ENCODE peak calls at places on chromosomes 7 and 10, in nine cellular contexts. One of them, this sample, is unnamed.

GRCh38 chr10:35561670-35562069 is 43.5 kb upstream of the GJD4 start:
- DNase-seq in mesendoderm: no peak
- DNase-seq in CD8-positive, alpha-beta T cell: no peak
- DNase-seq in esophagus muscularis mucosa: peak
- DNase-seq in skeletal muscle cell: no peak
- DNase-seq in sigmoid colon: no peak
- DNase-seq in dorsolateral prefrontal cortex: no peak
- DNase-seq in bronchial epithelial cell: no peak
- DNase-seq in upper lobe of right lung: no peak
- DNase-seq in this sample: no peak

GRCh38 chr10:68559251-68559650 is 886 bp upstream of the TET1 start:
- DNase-seq in mesendoderm: no peak
- DNase-seq in CD8-positive, alpha-beta T cell: no peak
- DNase-seq in esophagus muscularis mucosa: no peak
- DNase-seq in skeletal muscle cell: no peak
- DNase-seq in sigmoid colon: no peak
- DNase-seq in dorsolateral prefrontal cortex: no peak
- DNase-seq in bronchial epithelial cell: no peak
- DNase-seq in upper lobe of right lung: no peak
- DNase-seq in this sample: no peak

GRCh38 chr7:155470686-155471638 is 13.0 kb downstream of the EN2 start:
- DNase-seq in mesendoderm: no peak
- DNase-seq in CD8-positive, alpha-beta T cell: no peak
- DNase-seq in esophagus muscularis mucosa: no peak
- DNase-seq in skeletal muscle cell: no peak
- DNase-seq in sigmoid colon: peak
- DNase-seq in dorsolateral prefrontal cortex: no peak
- DNase-seq in bronchial epithelial cell: no peak
- DNase-seq in upper lobe of right lung: no peak
- DNase-seq in this sample: no peak

GRCh38 chr10:59680199-59680598 is 29.5 kb downstream of the SLC16A9 start:
- DNase-seq in mesendoderm: no peak
- DNase-seq in CD8-positive, alpha-beta T cell: no peak
- DNase-seq in esophagus muscularis mucosa: no peak
- DNase-seq in skeletal muscle cell: no peak
- DNase-seq in sigmoid colon: no peak
- DNase-seq in dorsolateral prefrontal cortex: no peak
- DNase-seq in bronchial epithelial cell: no peak
- DNase-seq in upper lobe of right lung: no peak
- DNase-seq in this sample: no peak

GRCh38 chr10:86163522-86164215 is 202.9 kb downstream of the GRID1 start:
- DNase-seq in mesendoderm: no peak
- DNase-seq in CD8-positive, alpha-beta T cell: no peak
- DNase-seq in esophagus muscularis mucosa: no peak
- DNase-seq in skeletal muscle cell: no peak
- DNase-seq in sigmoid colon: peak
- DNase-seq in dorsolateral prefrontal cortex: no peak
- DNase-seq in bronchial epithelial cell: no peak
- DNase-seq in upper lobe of right lung: peak
- DNase-seq in this sample: no peak

GRCh38 chr7:27476493-27476892 is 186.2 kb downstream of the HIBADH start:
- DNase-seq in mesendoderm: no peak
- DNase-seq in CD8-positive, alpha-beta T cell: no peak
- DNase-seq in esophagus muscularis mucosa: no peak
- DNase-seq in skeletal muscle cell: no peak
- DNase-seq in sigmoid colon: no peak
- DNase-seq in dorsolateral prefrontal cortex: no peak
- DNase-seq in bronchial epithelial cell: no peak
- DNase-seq in upper lobe of right lung: no peak
- DNase-seq in this sample: no peak

GRCh38 chr7:132255898-132256297 is 320.4 kb downstream of the PLXNA4 start:
- DNase-seq in mesendoderm: no peak
- DNase-seq in CD8-positive, alpha-beta T cell: no peak
- DNase-seq in esophagus muscularis mucosa: no peak
- DNase-seq in skeletal muscle cell: no peak
- DNase-seq in sigmoid colon: no peak
- DNase-seq in dorsolateral prefrontal cortex: peak
- DNase-seq in bronchial epithelial cell: peak
- DNase-seq in upper lobe of right lung: peak
- DNase-seq in this sample: no peak

GRCh38 chr10:117860823-117861222 is 185.9 kb downstream of the RAB11FIP2 start:
- DNase-seq in mesendoderm: peak
- DNase-seq in CD8-positive, alpha-beta T cell: no peak
- DNase-seq in esophagus muscularis mucosa: no peak
- DNase-seq in skeletal muscle cell: peak
- DNase-seq in sigmoid colon: no peak
- DNase-seq in dorsolateral prefrontal cortex: no peak
- DNase-seq in bronchial epithelial cell: peak
- DNase-seq in upper lobe of right lung: no peak
- DNase-seq in this sample: peak

GRCh38 chr10:44353128-44353390 is 31.8 kb downstream of the CXCL12 start:
- DNase-seq in mesendoderm: no peak
- DNase-seq in CD8-positive, alpha-beta T cell: no peak
- DNase-seq in esophagus muscularis mucosa: no peak
- DNase-seq in skeletal muscle cell: no peak
- DNase-seq in sigmoid colon: peak
- DNase-seq in dorsolateral prefrontal cortex: no peak
- DNase-seq in bronchial epithelial cell: no peak
- DNase-seq in upper lobe of right lung: no peak
- DNase-seq in this sample: no peak

GRCh38 chr10:11225935-11226334 is 208.3 kb downstream of the CELF2 start:
- DNase-seq in mesendoderm: no peak
- DNase-seq in CD8-positive, alpha-beta T cell: peak
- DNase-seq in esophagus muscularis mucosa: no peak
- DNase-seq in skeletal muscle cell: peak
- DNase-seq in sigmoid colon: no peak
- DNase-seq in dorsolateral prefrontal cortex: no peak
- DNase-seq in bronchial epithelial cell: no peak
- DNase-seq in upper lobe of right lung: no peak
- DNase-seq in this sample: no peak

GRCh38 chr7:155298834-155299538 is 1.3 kb downstream of the INSIG1 start:
- DNase-seq in mesendoderm: peak
- DNase-seq in CD8-positive, alpha-beta T cell: peak
- DNase-seq in esophagus muscularis mucosa: peak
- DNase-seq in skeletal muscle cell: peak
- DNase-seq in sigmoid colon: peak
- DNase-seq in dorsolateral prefrontal cortex: peak
- DNase-seq in bronchial epithelial cell: peak
- DNase-seq in upper lobe of right lung: peak
- DNase-seq in this sample: peak

GRCh38 chr10:101716891-101717659 is 22.1 kb upstream of the FBXW4 start:
- DNase-seq in mesendoderm: no peak
- DNase-seq in CD8-positive, alpha-beta T cell: no peak
- DNase-seq in esophagus muscularis mucosa: no peak
- DNase-seq in skeletal muscle cell: no peak
- DNase-seq in sigmoid colon: no peak
- DNase-seq in dorsolateral prefrontal cortex: no peak
- DNase-seq in bronchial epithelial cell: peak
- DNase-seq in upper lobe of right lung: no peak
- DNase-seq in this sample: no peak

GRCh38 chr7:45230083-45230482 is 72.5 kb downstream of the RAMP3 start:
- DNase-seq in mesendoderm: no peak
- DNase-seq in CD8-positive, alpha-beta T cell: no peak
- DNase-seq in esophagus muscularis mucosa: no peak
- DNase-seq in skeletal muscle cell: no peak
- DNase-seq in sigmoid colon: no peak
- DNase-seq in dorsolateral prefrontal cortex: no peak
- DNase-seq in bronchial epithelial cell: no peak
- DNase-seq in upper lobe of right lung: no peak
- DNase-seq in this sample: no peak

GRCh38 chr7:33444501-33444900 is 315.1 kb downstream of the BBS9 start:
- DNase-seq in mesendoderm: no peak
- DNase-seq in CD8-positive, alpha-beta T cell: no peak
- DNase-seq in esophagus muscularis mucosa: no peak
- DNase-seq in skeletal muscle cell: peak
- DNase-seq in sigmoid colon: peak
- DNase-seq in dorsolateral prefrontal cortex: no peak
- DNase-seq in bronchial epithelial cell: peak
- DNase-seq in upper lobe of right lung: no peak
- DNase-seq in this sample: peak

GRCh38 chr10:92914478-92915066 is 66.3 kb downstream of the EXOC6 start:
- DNase-seq in mesendoderm: peak
- DNase-seq in CD8-positive, alpha-beta T cell: peak
- DNase-seq in esophagus muscularis mucosa: no peak
- DNase-seq in skeletal muscle cell: no peak
- DNase-seq in sigmoid colon: no peak
- DNase-seq in dorsolateral prefrontal cortex: peak
- DNase-seq in bronchial epithelial cell: peak
- DNase-seq in upper lobe of right lung: no peak
- DNase-seq in this sample: peak

GRCh38 chr10:47255033-47255813 is 44.8 kb upstream of the GDF10 start:
- DNase-seq in mesendoderm: no peak
- DNase-seq in CD8-positive, alpha-beta T cell: no peak
- DNase-seq in esophagus muscularis mucosa: no peak
- DNase-seq in skeletal muscle cell: no peak
- DNase-seq in sigmoid colon: peak
- DNase-seq in dorsolateral prefrontal cortex: no peak
- DNase-seq in bronchial epithelial cell: no peak
- DNase-seq in upper lobe of right lung: no peak
- DNase-seq in this sample: no peak

GRCh38 chr10:114654829-114655575 is 3.1 kb downstream of the ABLIM1 start:
- DNase-seq in mesendoderm: peak
- DNase-seq in CD8-positive, alpha-beta T cell: no peak
- DNase-seq in esophagus muscularis mucosa: no peak
- DNase-seq in skeletal muscle cell: no peak
- DNase-seq in sigmoid colon: no peak
- DNase-seq in dorsolateral prefrontal cortex: no peak
- DNase-seq in bronchial epithelial cell: peak
- DNase-seq in upper lobe of right lung: no peak
- DNase-seq in this sample: no peak

GRCh38 chr7:74057216-74057925 is 26.2 kb upstream of the LIMK1 start:
- DNase-seq in mesendoderm: no peak
- DNase-seq in CD8-positive, alpha-beta T cell: no peak
- DNase-seq in esophagus muscularis mucosa: no peak
- DNase-seq in skeletal muscle cell: no peak
- DNase-seq in sigmoid colon: no peak
- DNase-seq in dorsolateral prefrontal cortex: no peak
- DNase-seq in bronchial epithelial cell: no peak
- DNase-seq in upper lobe of right lung: peak
- DNase-seq in this sample: no peak

GRCh38 chr10:63683686-63684085 is 162.5 kb downstream of the REEP3 start:
- DNase-seq in mesendoderm: no peak
- DNase-seq in CD8-positive, alpha-beta T cell: no peak
- DNase-seq in esophagus muscularis mucosa: no peak
- DNase-seq in skeletal muscle cell: no peak
- DNase-seq in sigmoid colon: no peak
- DNase-seq in dorsolateral prefrontal cortex: no peak
- DNase-seq in bronchial epithelial cell: no peak
- DNase-seq in upper lobe of right lung: no peak
- DNase-seq in this sample: no peak

GRCh38 chr10:98611432-98611831 is 164.7 kb upstream of the HPS1 start:
- DNase-seq in mesendoderm: peak
- DNase-seq in CD8-positive, alpha-beta T cell: no peak
- DNase-seq in esophagus muscularis mucosa: no peak
- DNase-seq in skeletal muscle cell: no peak
- DNase-seq in sigmoid colon: peak
- DNase-seq in dorsolateral prefrontal cortex: no peak
- DNase-seq in bronchial epithelial cell: no peak
- DNase-seq in upper lobe of right lung: no peak
- DNase-seq in this sample: no peak

GRCh38 chr10:107067843-107068242 is 96.7 kb downstream of the SORCS1 start:
- DNase-seq in mesendoderm: peak
- DNase-seq in CD8-positive, alpha-beta T cell: no peak
- DNase-seq in esophagus muscularis mucosa: no peak
- DNase-seq in skeletal muscle cell: no peak
- DNase-seq in sigmoid colon: no peak
- DNase-seq in dorsolateral prefrontal cortex: no peak
- DNase-seq in bronchial epithelial cell: no peak
- DNase-seq in upper lobe of right lung: no peak
- DNase-seq in this sample: no peak

GRCh38 chr10:110269641-110270318 is 34.9 kb downstream of the SMNDC1 start:
- DNase-seq in mesendoderm: no peak
- DNase-seq in CD8-positive, alpha-beta T cell: no peak
- DNase-seq in esophagus muscularis mucosa: no peak
- DNase-seq in skeletal muscle cell: peak
- DNase-seq in sigmoid colon: no peak
- DNase-seq in dorsolateral prefrontal cortex: no peak
- DNase-seq in bronchial epithelial cell: no peak
- DNase-seq in upper lobe of right lung: no peak
- DNase-seq in this sample: peak
- H3K4me3 ChIP-seq in mesendoderm: no peak
- H3K4me3 ChIP-seq in CD8-positive, alpha-beta T cell: no peak
- H3K4me3 ChIP-seq in esophagus muscularis mucosa: peak
- H3K4me3 ChIP-seq in skeletal muscle cell: no peak
- H3K4me3 ChIP-seq in sigmoid colon: peak
- H3K4me3 ChIP-seq in dorsolateral prefrontal cortex: peak
- H3K4me3 ChIP-seq in bronchial epithelial cell: no peak
- H3K4me3 ChIP-seq in upper lobe of right lung: peak
- H3K4me3 ChIP-seq in this sample: peak

GRCh38 chr7:148867571-148868377 is 16.3 kb downstream of the EZH2 start:
- DNase-seq in mesendoderm: peak
- DNase-seq in CD8-positive, alpha-beta T cell: no peak
- DNase-seq in esophagus muscularis mucosa: no peak
- DNase-seq in skeletal muscle cell: no peak
- DNase-seq in sigmoid colon: no peak
- DNase-seq in dorsolateral prefrontal cortex: no peak
- DNase-seq in bronchial epithelial cell: no peak
- DNase-seq in upper lobe of right lung: no peak
- DNase-seq in this sample: no peak
- H3K4me3 ChIP-seq in mesendoderm: no peak
- H3K4me3 ChIP-seq in CD8-positive, alpha-beta T cell: no peak
- H3K4me3 ChIP-seq in esophagus muscularis mucosa: no peak
- H3K4me3 ChIP-seq in skeletal muscle cell: no peak
- H3K4me3 ChIP-seq in sigmoid colon: no peak
- H3K4me3 ChIP-seq in dorsolateral prefrontal cortex: no peak
- H3K4me3 ChIP-seq in bronchial epithelial cell: no peak
- H3K4me3 ChIP-seq in upper lobe of right lung: no peak
- H3K4me3 ChIP-seq in this sample: no peak

DNA sequence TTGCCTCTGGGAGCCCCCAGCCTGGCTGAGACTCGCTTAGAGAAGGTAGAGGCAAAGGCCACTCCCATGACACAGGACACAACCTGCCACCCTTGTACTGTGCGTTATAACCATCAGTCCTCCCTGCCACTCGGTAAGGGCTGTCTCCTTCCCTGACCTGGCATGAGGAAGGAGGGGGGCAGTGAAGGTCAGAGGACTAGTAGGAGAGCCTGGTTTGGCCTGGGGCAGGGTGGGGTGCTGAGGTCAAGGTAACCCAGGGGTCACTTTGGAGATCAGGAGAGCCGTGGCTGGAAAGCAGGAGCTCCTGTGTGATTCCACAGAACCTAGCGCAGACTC is 6.9 kb upstream of the TNRC18 start:
- DNase-seq in mesendoderm: no peak
- DNase-seq in CD8-positive, alpha-beta T cell: no peak
- DNase-seq in esophagus muscularis mucosa: no peak
- DNase-seq in skeletal muscle cell: no peak
- DNase-seq in sigmoid colon: no peak
- DNase-seq in dorsolateral prefrontal cortex: no peak
- DNase-seq in bronchial epithelial cell: no peak
- DNase-seq in upper lobe of right lung: no peak
- DNase-seq in this sample: no peak
- H3K4me3 ChIP-seq in mesendoderm: no peak
- H3K4me3 ChIP-seq in CD8-positive, alpha-beta T cell: no peak
- H3K4me3 ChIP-seq in esophagus muscularis mucosa: no peak
- H3K4me3 ChIP-seq in skeletal muscle cell: no peak
- H3K4me3 ChIP-seq in sigmoid colon: no peak
- H3K4me3 ChIP-seq in dorsolateral prefrontal cortex: no peak
- H3K4me3 ChIP-seq in bronchial epithelial cell: no peak
- H3K4me3 ChIP-seq in upper lobe of right lung: peak
- H3K4me3 ChIP-seq in this sample: peak

GRCh38 chr7:32427769-32428291 is 62.4 kb downstream of the LSM5 start:
- DNase-seq in mesendoderm: peak
- DNase-seq in CD8-positive, alpha-beta T cell: peak
- DNase-seq in esophagus muscularis mucosa: no peak
- DNase-seq in skeletal muscle cell: peak
- DNase-seq in sigmoid colon: no peak
- DNase-seq in dorsolateral prefrontal cortex: peak
- DNase-seq in bronchial epithelial cell: peak
- DNase-seq in upper lobe of right lung: peak
- DNase-seq in this sample: peak

GRCh38 chr7:32428546-32428945 is 61.6 kb downstream of the LSM5 start:
- DNase-seq in mesendoderm: peak
- DNase-seq in CD8-positive, alpha-beta T cell: no peak
- DNase-seq in esophagus muscularis mucosa: no peak
- DNase-seq in skeletal muscle cell: no peak
- DNase-seq in sigmoid colon: no peak
- DNase-seq in dorsolateral prefrontal cortex: no peak
- DNase-seq in bronchial epithelial cell: no peak
- DNase-seq in upper lobe of right lung: no peak
- DNase-seq in this sample: no peak
- H3K4me3 ChIP-seq in mesendoderm: no peak
- H3K4me3 ChIP-seq in CD8-positive, alpha-beta T cell: no peak
- H3K4me3 ChIP-seq in esophagus muscularis mucosa: no peak
- H3K4me3 ChIP-seq in skeletal muscle cell: no peak
- H3K4me3 ChIP-seq in sigmoid colon: no peak
- H3K4me3 ChIP-seq in dorsolateral prefrontal cortex: no peak
- H3K4me3 ChIP-seq in bronchial epithelial cell: no peak
- H3K4me3 ChIP-seq in upper lobe of right lung: no peak
- H3K4me3 ChIP-seq in this sample: no peak

This sample was measured in fibroblast of pulmonary artery.